ENCODE peak calls at places on chromosomes 4 and X, in seven cellular contexts. One of them, this sample, is unnamed.

GRCh38 chrX:44974462-44974861 is 101.5 kb downstream of the KDM6A start:
- DNase-seq in astrocyte: peak; percentile 66
- DNase-seq in tibial artery: no peak
- DNase-seq in brain microvascular endothelial cell: peak; percentile 25
- DNase-seq in heart left ventricle: no peak
- DNase-seq in CD4-positive, CD25-positive, alpha-beta regulatory T cell: no peak
- DNase-seq in mucosa of descending colon: no peak
- DNase-seq in this sample: no peak

GRCh38 chr4:74540193-74540592 is 95.3 kb downstream of the AREG start:
- DNase-seq in astrocyte: peak; percentile 91
- DNase-seq in tibial artery: no peak
- DNase-seq in brain microvascular endothelial cell: no peak
- DNase-seq in heart left ventricle: no peak
- DNase-seq in CD4-positive, CD25-positive, alpha-beta regulatory T cell: no peak
- DNase-seq in mucosa of descending colon: no peak
- DNase-seq in this sample: no peak

GRCh38 chr4:117357422-117357821 is 272.0 kb upstream of the TRAM1L1 start:
- DNase-seq in astrocyte: no peak
- DNase-seq in tibial artery: no peak
- DNase-seq in brain microvascular endothelial cell: no peak
- DNase-seq in heart left ventricle: no peak
- DNase-seq in CD4-positive, CD25-positive, alpha-beta regulatory T cell: no peak
- DNase-seq in mucosa of descending colon: no peak
- DNase-seq in this sample: no peak

GRCh38 chr4:162959056-162959455 is 207.6 kb downstream of the NAF1 start:
- DNase-seq in astrocyte: no peak
- DNase-seq in tibial artery: no peak
- DNase-seq in brain microvascular endothelial cell: peak; percentile 14
- DNase-seq in heart left ventricle: no peak
- DNase-seq in CD4-positive, CD25-positive, alpha-beta regulatory T cell: no peak
- DNase-seq in mucosa of descending colon: no peak
- DNase-seq in this sample: no peak

GRCh38 chr4:149322203-149322602 is 493.4 kb downstream of the IQCM start:
- DNase-seq in astrocyte: no peak
- DNase-seq in tibial artery: no peak
- DNase-seq in brain microvascular endothelial cell: no peak
- DNase-seq in heart left ventricle: no peak
- DNase-seq in CD4-positive, CD25-positive, alpha-beta regulatory T cell: no peak
- DNase-seq in mucosa of descending colon: no peak
- DNase-seq in this sample: no peak

GRCh38 chr4:166195101-166195500 is 322.1 kb downstream of the TLL1 start:
- DNase-seq in astrocyte: peak; percentile 64
- DNase-seq in tibial artery: no peak
- DNase-seq in brain microvascular endothelial cell: no peak
- DNase-seq in heart left ventricle: no peak
- DNase-seq in CD4-positive, CD25-positive, alpha-beta regulatory T cell: no peak
- DNase-seq in mucosa of descending colon: no peak
- DNase-seq in this sample: no peak

GRCh38 chr4:71229477-71230257 is 109.2 kb upstream of the SLC4A4 start:
- DNase-seq in astrocyte: peak; percentile 39
- DNase-seq in tibial artery: no peak
- DNase-seq in brain microvascular endothelial cell: peak; percentile 43
- DNase-seq in heart left ventricle: no peak
- DNase-seq in CD4-positive, CD25-positive, alpha-beta regulatory T cell: no peak
- DNase-seq in mucosa of descending colon: no peak
- DNase-seq in this sample: peak; percentile 43

GRCh38 chrX:137405449-137406140 is 160.3 kb upstream of the ZIC3 start:
- DNase-seq in astrocyte: no peak
- DNase-seq in tibial artery: no peak
- DNase-seq in brain microvascular endothelial cell: no peak
- DNase-seq in heart left ventricle: no peak
- DNase-seq in CD4-positive, CD25-positive, alpha-beta regulatory T cell: no peak
- DNase-seq in mucosa of descending colon: no peak
- DNase-seq in this sample: no peak

GRCh38 chr4:32268949-32269348 is 1548.8 kb downstream of the PCDH7 start:
- DNase-seq in astrocyte: no peak
- DNase-seq in tibial artery: no peak
- DNase-seq in brain microvascular endothelial cell: no peak
- DNase-seq in heart left ventricle: no peak
- DNase-seq in CD4-positive, CD25-positive, alpha-beta regulatory T cell: no peak
- DNase-seq in mucosa of descending colon: no peak
- DNase-seq in this sample: no peak

GRCh38 chrX:152220612-152221011 is 82.2 kb upstream of the MAGEA10 start:
- DNase-seq in astrocyte: peak; percentile 48
- DNase-seq in tibial artery: no peak
- DNase-seq in brain microvascular endothelial cell: peak; percentile 74
- DNase-seq in heart left ventricle: no peak
- DNase-seq in CD4-positive, CD25-positive, alpha-beta regulatory T cell: no peak
- DNase-seq in mucosa of descending colon: no peak
- DNase-seq in this sample: no peak

GRCh38 chr4:165096776-165097175 is 15.9 kb downstream of the TMEM192 start:
- DNase-seq in astrocyte: peak; percentile 8
- DNase-seq in tibial artery: no peak
- DNase-seq in brain microvascular endothelial cell: peak; percentile 6
- DNase-seq in heart left ventricle: no peak
- DNase-seq in CD4-positive, CD25-positive, alpha-beta regulatory T cell: peak; percentile 11
- DNase-seq in mucosa of descending colon: no peak
- DNase-seq in this sample: no peak

GRCh38 chrX:108399427-108400165 is 38.6 kb downstream of the COL4A6 start:
- DNase-seq in astrocyte: peak; percentile 10
- DNase-seq in tibial artery: no peak
- DNase-seq in brain microvascular endothelial cell: peak; percentile 5
- DNase-seq in heart left ventricle: no peak
- DNase-seq in CD4-positive, CD25-positive, alpha-beta regulatory T cell: no peak
- DNase-seq in mucosa of descending colon: no peak
- DNase-seq in this sample: peak; percentile 23

GRCh38 chr4:120853101-120853940 is 69.2 kb downstream of the PRDM5 start:
- DNase-seq in astrocyte: peak; percentile 55
- DNase-seq in tibial artery: no peak
- DNase-seq in brain microvascular endothelial cell: no peak
- DNase-seq in heart left ventricle: no peak
- DNase-seq in CD4-positive, CD25-positive, alpha-beta regulatory T cell: no peak
- DNase-seq in mucosa of descending colon: no peak
- DNase-seq in this sample: no peak

GRCh38 chrX:154136627-154137161 is 7.3 kb upstream of the OPN1LW start:
- DNase-seq in astrocyte: peak; percentile 5
- DNase-seq in tibial artery: peak; percentile 69
- DNase-seq in brain microvascular endothelial cell: peak; percentile 11
- DNase-seq in heart left ventricle: peak; percentile 83
- DNase-seq in CD4-positive, CD25-positive, alpha-beta regulatory T cell: peak; percentile 61
- DNase-seq in mucosa of descending colon: peak; percentile 73
- DNase-seq in this sample: no peak

GRCh38 chrX:132757066-132757623 is 201.3 kb downstream of the HS6ST2 start:
- DNase-seq in astrocyte: no peak
- DNase-seq in tibial artery: no peak
- DNase-seq in brain microvascular endothelial cell: no peak
- DNase-seq in heart left ventricle: no peak
- DNase-seq in CD4-positive, CD25-positive, alpha-beta regulatory T cell: no peak
- DNase-seq in mucosa of descending colon: no peak
- DNase-seq in this sample: no peak

GRCh38 chr4:141390527-141391046 is 169.9 kb downstream of the ZNF330 start:
- DNase-seq in astrocyte: no peak
- DNase-seq in tibial artery: no peak
- DNase-seq in brain microvascular endothelial cell: no peak
- DNase-seq in heart left ventricle: no peak
- DNase-seq in CD4-positive, CD25-positive, alpha-beta regulatory T cell: no peak
- DNase-seq in mucosa of descending colon: no peak
- DNase-seq in this sample: no peak

GRCh38 chr4:26839534-26839951 is 21.1 kb upstream of the STIM2 start:
- DNase-seq in astrocyte: peak; percentile 56
- DNase-seq in tibial artery: no peak
- DNase-seq in brain microvascular endothelial cell: no peak
- DNase-seq in heart left ventricle: no peak
- DNase-seq in CD4-positive, CD25-positive, alpha-beta regulatory T cell: no peak
- DNase-seq in mucosa of descending colon: no peak
- DNase-seq in this sample: no peak

GRCh38 chr4:61739899-61740298 is 539.8 kb downstream of the ADGRL3 start:
- DNase-seq in astrocyte: no peak
- DNase-seq in tibial artery: no peak
- DNase-seq in brain microvascular endothelial cell: no peak
- DNase-seq in heart left ventricle: no peak
- DNase-seq in CD4-positive, CD25-positive, alpha-beta regulatory T cell: no peak
- DNase-seq in mucosa of descending colon: no peak
- DNase-seq in this sample: no peak

GRCh38 chr4:153467897-153468262 is 1.7 kb downstream of the TMEM131L start:
- DNase-seq in astrocyte: no peak
- DNase-seq in tibial artery: no peak
- DNase-seq in brain microvascular endothelial cell: no peak
- DNase-seq in heart left ventricle: no peak
- DNase-seq in CD4-positive, CD25-positive, alpha-beta regulatory T cell: peak; percentile 49
- DNase-seq in mucosa of descending colon: no peak
- DNase-seq in this sample: no peak

GRCh38 chr4:153468587-153468986 is 2.4 kb downstream of the TMEM131L start:
- DNase-seq in astrocyte: no peak
- DNase-seq in tibial artery: no peak
- DNase-seq in brain microvascular endothelial cell: no peak
- DNase-seq in heart left ventricle: no peak
- DNase-seq in CD4-positive, CD25-positive, alpha-beta regulatory T cell: no peak
- DNase-seq in mucosa of descending colon: no peak
- DNase-seq in this sample: no peak

GRCh38 chr4:153466637-153467153 is 535 bp downstream of the TMEM131L start:
- DNase-seq in astrocyte: no peak
- DNase-seq in tibial artery: no peak
- DNase-seq in brain microvascular endothelial cell: no peak
- DNase-seq in heart left ventricle: no peak
- DNase-seq in CD4-positive, CD25-positive, alpha-beta regulatory T cell: no peak
- DNase-seq in mucosa of descending colon: peak; percentile 66
- DNase-seq in this sample: no peak

GRCh38 chr4:153465922-153466636 is at the start of gene TMEM131L:
- DNase-seq in astrocyte: no peak
- DNase-seq in tibial artery: peak; percentile 85
- DNase-seq in brain microvascular endothelial cell: peak; percentile 38
- DNase-seq in heart left ventricle: peak; percentile 87
- DNase-seq in CD4-positive, CD25-positive, alpha-beta regulatory T cell: peak; percentile 72
- DNase-seq in mucosa of descending colon: peak; percentile 83
- DNase-seq in this sample: no peak

GRCh38 chr4:153467154-153467896 is 1.2 kb downstream of the TMEM131L start:
- DNase-seq in astrocyte: no peak
- DNase-seq in tibial artery: peak; percentile 83
- DNase-seq in brain microvascular endothelial cell: no peak
- DNase-seq in heart left ventricle: peak; percentile 78
- DNase-seq in CD4-positive, CD25-positive, alpha-beta regulatory T cell: peak; percentile 40
- DNase-seq in mucosa of descending colon: peak; percentile 94
- DNase-seq in this sample: peak; percentile 69
- H3K4me3 ChIP-seq in astrocyte: peak overlapping the region; percentile 77
- H3K4me3 ChIP-seq in tibial artery: peak overlapping the region; percentile 96
- H3K4me3 ChIP-seq in brain microvascular endothelial cell: peak overlapping the region; percentile 91
- H3K4me3 ChIP-seq in heart left ventricle: peak overlapping the region; percentile 99
- H3K4me3 ChIP-seq in CD4-positive, CD25-positive, alpha-beta regulatory T cell: peak overlapping the region; percentile 99
- H3K4me3 ChIP-seq in mucosa of descending colon: peak overlapping the region; percentile 44
- H3K4me3 ChIP-seq in this sample: peak overlapping the region; percentile 82

GRCh38 chrX:2499507-2499906 is 1.3 kb downstream of the DHRSX start:
- DNase-seq in astrocyte: no peak
- DNase-seq in tibial artery: peak; percentile 38
- DNase-seq in brain microvascular endothelial cell: no peak
- DNase-seq in heart left ventricle: no peak
- DNase-seq in CD4-positive, CD25-positive, alpha-beta regulatory T cell: no peak
- DNase-seq in mucosa of descending colon: no peak
- DNase-seq in this sample: no peak

GRCh38 chrX:2500681-2501151 is at the start of the genes DHRSX and ZBED1:
- DNase-seq in astrocyte: no peak
- DNase-seq in tibial artery: no peak
- DNase-seq in brain microvascular endothelial cell: no peak
- DNase-seq in heart left ventricle: peak; percentile 77
- DNase-seq in CD4-positive, CD25-positive, alpha-beta regulatory T cell: peak; percentile 33
- DNase-seq in mucosa of descending colon: peak; percentile 70
- DNase-seq in this sample: no peak

GRCh38 chrX:2500091-2500680 is 590 bp downstream of the DHRSX start:
- DNase-seq in astrocyte: peak; percentile 46
- DNase-seq in tibial artery: peak; percentile 68
- DNase-seq in brain microvascular endothelial cell: peak; percentile 52
- DNase-seq in heart left ventricle: peak; percentile 77
- DNase-seq in CD4-positive, CD25-positive, alpha-beta regulatory T cell: peak; percentile 7
- DNase-seq in mucosa of descending colon: no peak
- DNase-seq in this sample: no peak

GRCh38 chrX:2498781-2499302 is 1.9 kb downstream of the DHRSX start:
- DNase-seq in astrocyte: peak; percentile 15
- DNase-seq in tibial artery: peak; percentile 69
- DNase-seq in brain microvascular endothelial cell: peak; percentile 11
- DNase-seq in heart left ventricle: no peak
- DNase-seq in CD4-positive, CD25-positive, alpha-beta regulatory T cell: no peak
- DNase-seq in mucosa of descending colon: no peak
- DNase-seq in this sample: no peak

GRCh38 chrX:2497961-2498780 is 2.6 kb downstream of the DHRSX start:
- DNase-seq in astrocyte: peak; percentile 81
- DNase-seq in tibial artery: peak; percentile 38
- DNase-seq in brain microvascular endothelial cell: no peak
- DNase-seq in heart left ventricle: no peak
- DNase-seq in CD4-positive, CD25-positive, alpha-beta regulatory T cell: no peak
- DNase-seq in mucosa of descending colon: no peak
- DNase-seq in this sample: no peak
- H3K4me3 ChIP-seq in astrocyte: peak overlapping the region; percentile 78
- H3K4me3 ChIP-seq in tibial artery: peak overlapping the region; percentile 91
- H3K4me3 ChIP-seq in brain microvascular endothelial cell: peak overlapping the region; percentile 72
- H3K4me3 ChIP-seq in heart left ventricle: peak overlapping the region; percentile 69
- H3K4me3 ChIP-seq in CD4-positive, CD25-positive, alpha-beta regulatory T cell: peak overlapping the region; percentile 73
- H3K4me3 ChIP-seq in mucosa of descending colon: no peak overlapping the region
- H3K4me3 ChIP-seq in this sample: peak overlapping the region; percentile 79

DNA sequence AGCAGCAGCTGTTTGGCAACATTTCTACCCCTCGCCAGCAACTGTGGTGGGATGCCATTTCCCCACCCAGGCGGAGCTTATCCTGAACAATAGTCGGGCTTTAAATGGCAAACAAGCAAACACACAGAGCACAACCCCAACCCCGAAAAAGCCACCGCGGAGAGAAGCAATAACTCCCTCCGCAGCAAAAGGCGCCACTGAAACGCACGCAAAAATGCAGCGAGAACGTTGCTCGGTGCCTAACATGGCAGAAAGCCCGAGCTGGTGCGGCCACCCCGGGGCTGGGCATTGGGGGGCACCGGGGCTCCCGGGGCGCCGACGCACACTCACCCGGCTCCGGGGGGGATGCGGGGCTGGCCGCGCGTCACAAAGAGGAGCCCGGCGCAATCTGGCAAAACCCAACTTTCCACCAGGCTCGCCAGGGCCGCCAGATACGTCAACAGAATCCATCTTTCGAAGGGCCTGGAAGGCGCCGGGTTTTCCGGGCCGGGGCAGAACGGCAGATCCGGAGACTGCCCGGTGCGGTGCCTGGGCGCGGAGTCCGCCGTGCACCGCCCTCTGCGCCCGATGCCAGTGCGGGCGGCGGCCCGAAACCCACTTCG is 818 bp downstream of the RAI2 start:
- DNase-seq in astrocyte: no peak
- DNase-seq in tibial artery: no peak
- DNase-seq in brain microvascular endothelial cell: no peak
- DNase-seq in heart left ventricle: no peak
- DNase-seq in CD4-positive, CD25-positive, alpha-beta regulatory T cell: no peak
- DNase-seq in mucosa of descending colon: no peak
- DNase-seq in this sample: no peak
- H3K4me3 ChIP-seq in astrocyte: peak overlapping the region; percentile 23
- H3K4me3 ChIP-seq in tibial artery: peak overlapping the region; percentile 59
- H3K4me3 ChIP-seq in brain microvascular endothelial cell: peak overlapping the region; percentile 22
- H3K4me3 ChIP-seq in heart left ventricle: peak overlapping the region; percentile 90
- H3K4me3 ChIP-seq in CD4-positive, CD25-positive, alpha-beta regulatory T cell: no peak overlapping the region
- H3K4me3 ChIP-seq in mucosa of descending colon: no peak overlapping the region
- H3K4me3 ChIP-seq in this sample: peak overlapping the region; percentile 23

DNA sequence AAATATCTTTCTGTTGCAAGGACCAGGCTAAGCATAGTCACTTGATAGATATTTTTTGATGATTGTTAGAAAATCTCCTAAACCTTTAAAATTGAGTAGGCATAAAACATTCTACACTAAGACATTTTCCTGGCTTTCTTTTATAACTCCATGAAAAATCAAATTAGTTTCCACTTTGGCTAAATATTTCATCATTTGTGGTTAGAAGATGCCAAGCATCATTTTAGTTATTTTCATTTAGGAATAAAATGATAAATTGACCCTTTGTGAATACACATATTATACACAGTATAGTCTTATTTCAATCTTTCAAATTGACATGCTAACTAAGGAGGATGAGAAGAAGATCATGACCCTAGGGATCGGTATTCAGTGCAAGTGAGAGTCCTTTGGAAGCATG is 136.6 kb upstream of the OTUD4 start:
- DNase-seq in astrocyte: no peak
- DNase-seq in tibial artery: no peak
- DNase-seq in brain microvascular endothelial cell: no peak
- DNase-seq in heart left ventricle: no peak
- DNase-seq in CD4-positive, CD25-positive, alpha-beta regulatory T cell: no peak
- DNase-seq in mucosa of descending colon: no peak
- DNase-seq in this sample: no peak
- H3K4me3 ChIP-seq in astrocyte: no peak overlapping the region
- H3K4me3 ChIP-seq in tibial artery: no peak overlapping the region
- H3K4me3 ChIP-seq in brain microvascular endothelial cell: no peak overlapping the region
- H3K4me3 ChIP-seq in heart left ventricle: no peak overlapping the region
- H3K4me3 ChIP-seq in CD4-positive, CD25-positive, alpha-beta regulatory T cell: no peak overlapping the region
- H3K4me3 ChIP-seq in mucosa of descending colon: no peak overlapping the region
- H3K4me3 ChIP-seq in this sample: no peak overlapping the region

This sample was measured in LNCaP clone FGC.